ENCODE peak calls at places on chromosomes 7 and 10, in five cellular contexts. M is kidney, Z is IMR-90, P is A549, S is HAP-1. N is an unnamed sample. For H3K4me1, the result is how much of the 10 kb centered on the place peaks cover.

GRCh38 chr7:71925663-71926062 is 486.5 kb downstream of the CALN1 start:
- DNase-seq in P (no peak), Z (no peak), S (no peak), M (no peak), N (no peak)

GRCh38 chr7:756928-757560 is 30.0 kb upstream of the PRKAR1B start:
- DNase-seq in Z (no peak), S (no peak), P (no peak), M (peak), N (no peak)

GRCh38 chr10:77348082-77348481 is 289.5 kb downstream of the KCNMA1 start:
- DNase-seq in M (no peak), P (no peak), S (no peak), Z (peak), N (no peak)

GRCh38 chr7:100087055-100087750 is 1.6 kb upstream of the COPS6 start:
- DNase-seq in M (no peak), P (no peak), Z (peak), S (no peak), N (no peak)

GRCh38 chr10:97549587-97550322 is 22.8 kb upstream of the ANKRD2 start:
- DNase-seq in Z (no peak), P (no peak), S (no peak), M (no peak), N (no peak)

GRCh38 chr7:25854608-25855497 is 297.1 kb upstream of the NFE2L3 start:
- DNase-seq in Z (peak), S (peak), M (peak), P (peak), N (peak)

GRCh38 chr10:133318494-133319127 is 9.9 kb downstream of the ZNF511 start:
- DNase-seq in P (peak), Z (peak), M (peak), S (peak), N (peak)

GRCh38 chr7:69889338-69890080 is 291.2 kb downstream of the AUTS2 start:
- DNase-seq in P (no peak), Z (no peak), S (no peak), M (no peak), N (no peak)

GRCh38 chr10:86958831-86959736 is 685 bp downstream of the SNCG start:
- DNase-seq in M (peak), P (peak), S (no peak), Z (peak), N (peak)

GRCh38 chr7:100088621-100089457 is at the start of gene COPS6:
- DNase-seq in P (peak), M (peak), Z (peak), S (peak), N (peak)

GRCh38 chr7:134932707-134933370 is 53.5 kb upstream of the AGBL3 start:
- DNase-seq in S (no peak), M (peak), Z (peak), P (no peak), N (no peak)

GRCh38 chr7:134933460-134934068 is 52.7 kb upstream of the AGBL3 start:
- DNase-seq in S (no peak), P (no peak), M (no peak), Z (no peak), N (no peak)

GRCh38 chr7:134938141-134938540 is 48.2 kb upstream of the AGBL3 start:
- DNase-seq in Z (no peak), M (no peak), P (no peak), S (no peak), N (no peak)

GRCh38 chr7:134936893-134937520 is 49.3 kb upstream of the AGBL3 start:
- DNase-seq in M (no peak), Z (no peak), S (no peak), P (no peak), N (no peak)

GRCh38 chr7:134935701-134936100 is 50.6 kb upstream of the AGBL3 start:
- DNase-seq in Z (peak), M (no peak), P (no peak), S (no peak), N (no peak)
- H3K4me1 ChIP-seq in Z (under half), M (under half), P (under half), S (under half), N (under half)

DNA sequence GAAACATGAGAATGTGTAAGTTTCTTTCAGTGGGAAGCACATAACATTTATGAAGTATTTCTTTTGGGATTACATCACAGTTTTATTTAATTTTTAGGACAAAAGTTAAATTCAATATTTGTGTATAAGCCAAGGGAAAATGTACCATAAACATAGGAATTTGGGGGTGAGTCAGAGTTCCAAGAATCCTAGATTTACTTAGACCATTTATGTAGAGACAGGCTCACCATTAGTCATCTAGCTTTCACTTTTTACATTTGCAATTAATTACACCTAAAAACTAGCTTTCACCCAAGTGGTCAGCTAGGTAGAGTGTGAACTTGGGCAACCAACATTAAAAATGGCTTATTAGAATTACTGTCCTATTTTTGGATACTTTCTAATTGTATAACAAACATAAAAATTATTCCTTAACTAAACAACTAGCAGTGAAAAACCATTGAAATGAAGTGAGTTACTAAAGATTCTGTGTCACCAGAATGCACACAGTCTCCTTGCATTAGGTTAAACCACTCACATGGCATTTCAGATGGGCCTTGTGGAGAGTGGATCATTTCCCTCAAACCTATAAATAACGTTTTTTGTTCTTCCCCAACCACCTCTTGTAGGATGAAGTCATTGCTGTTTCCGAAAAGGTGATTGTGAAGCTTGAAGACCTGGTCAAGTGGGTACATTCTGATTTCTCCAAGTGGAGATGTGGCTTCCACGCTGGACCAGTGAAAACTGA is 38.2 kb downstream of the ARID5B start:
- DNase-seq in S (no peak), P (no peak), Z (peak), M (no peak), N (no peak)
- H3K4me3 ChIP-seq in S (no peak), P (no peak), Z (no peak), M (no peak), N (no peak)

DNA sequence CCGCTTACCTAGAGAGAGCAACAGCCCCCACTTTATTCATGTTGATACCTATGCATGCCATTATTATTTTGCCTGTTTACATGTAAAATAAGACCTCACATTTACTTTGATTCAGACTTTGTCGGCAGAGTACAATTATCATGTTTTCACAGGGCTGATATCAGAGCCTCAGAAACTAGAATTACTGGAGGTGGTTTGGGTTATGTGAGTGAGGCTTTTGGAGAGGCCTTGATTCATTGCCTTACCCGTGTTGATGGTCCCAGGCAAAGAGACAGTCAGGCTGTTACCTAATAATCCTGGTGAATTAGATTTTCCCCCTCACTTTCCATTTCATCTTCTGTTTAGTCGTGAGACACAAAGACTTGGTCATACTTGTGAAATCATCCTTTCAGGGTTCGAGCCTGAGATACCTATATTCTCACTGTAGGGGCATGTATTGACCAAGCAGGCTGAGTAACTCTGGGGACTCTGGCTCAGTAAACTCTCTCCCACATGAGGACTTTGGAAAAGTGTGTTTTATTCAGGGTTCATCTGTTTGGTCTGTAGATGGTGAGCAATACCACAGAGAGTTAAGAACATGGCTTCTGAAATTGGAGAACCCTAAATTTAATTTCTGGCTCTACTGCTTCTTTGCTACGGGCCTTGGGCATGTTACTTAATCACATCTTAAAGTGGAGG is 150.9 kb downstream of the CELF2 start:
- DNase-seq in P (no peak), S (no peak), Z (no peak), M (no peak), N (no peak)
- H3K4me1 ChIP-seq in P (under half), S (under half), Z (under half), M (under half), N (under half)

DNA sequence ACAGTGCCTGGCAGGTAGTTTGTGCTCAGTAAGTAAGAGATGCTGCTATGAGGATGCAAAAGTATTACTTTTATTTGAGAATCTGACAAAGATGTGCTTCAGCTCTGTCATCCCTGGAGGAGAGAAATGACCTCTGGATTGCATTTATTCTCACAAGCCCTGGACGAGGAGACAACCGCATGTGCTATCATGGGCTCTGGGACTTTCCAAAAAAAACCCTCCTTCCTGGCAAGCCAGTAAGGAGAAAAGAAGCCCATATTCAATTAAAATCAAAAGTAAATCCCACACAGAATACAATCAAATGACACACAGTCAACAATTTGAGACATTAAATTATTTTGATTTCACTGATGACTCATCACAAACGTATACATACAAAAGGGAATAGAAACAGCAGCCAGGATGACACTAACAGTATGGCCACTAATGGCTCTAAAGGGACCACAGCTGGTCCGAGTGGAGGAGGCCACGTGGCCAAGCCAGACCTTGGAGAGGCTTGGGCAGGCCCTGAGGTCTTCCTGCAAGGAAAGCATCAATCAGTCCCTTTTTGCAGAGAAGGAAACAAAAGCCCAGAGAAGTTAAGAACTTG is 24.9 kb downstream of the LRRC20 start:
- DNase-seq in M (peak), S (no peak), P (no peak), Z (peak), N (no peak)
- H3K4me3 ChIP-seq in M (no peak), S (no peak), P (no peak), Z (no peak), N (no peak)

DNA sequence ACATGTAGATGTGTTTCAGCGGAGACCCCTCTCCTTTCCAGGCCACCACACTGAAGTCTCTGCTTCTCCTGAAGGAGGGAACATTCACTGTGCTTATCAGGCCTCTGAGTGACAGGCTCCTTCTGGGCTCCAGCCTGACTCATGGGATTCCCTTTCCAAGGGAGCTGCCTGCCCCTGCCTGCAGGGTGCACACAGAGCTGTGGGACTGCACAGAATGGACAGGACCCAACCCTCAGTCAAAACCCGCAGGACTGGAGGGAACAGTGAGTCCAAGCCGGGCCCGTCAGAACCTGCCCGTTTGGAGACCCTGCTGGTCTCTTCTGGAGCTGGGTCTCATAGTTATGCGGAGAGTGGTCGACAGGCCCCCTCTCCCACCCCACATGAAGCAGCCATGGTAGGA is 32.6 kb downstream of the PLAC9 start:
- DNase-seq in P (peak), Z (peak), S (no peak), M (no peak), N (no peak)
- H3K4me1 ChIP-seq in P (under half), Z (under half), S (under half), M (under half), N (under half)

DNA sequence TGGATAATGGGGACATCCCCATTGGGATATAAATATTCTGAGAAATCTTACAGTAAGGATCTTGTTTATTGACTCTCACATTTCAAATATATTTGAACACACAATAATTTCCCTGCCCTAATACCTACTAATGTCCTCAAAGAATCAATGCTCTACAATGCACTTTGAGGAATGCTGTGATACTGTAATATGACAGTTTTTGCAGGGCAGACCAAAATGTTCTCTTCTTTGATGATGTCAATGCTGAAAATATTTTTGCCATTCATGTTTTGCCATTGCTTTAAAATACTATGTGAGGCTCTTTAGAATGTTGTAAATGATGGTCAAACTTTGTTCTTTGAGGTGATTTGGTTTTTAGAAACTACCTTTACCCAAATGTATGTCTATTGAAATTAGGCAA is 594.1 kb downstream of the INHBA start:
- DNase-seq in Z (no peak), M (no peak), S (no peak), P (no peak), N (no peak)
- H3K4me3 ChIP-seq in Z (no peak), M (no peak), S (no peak), P (no peak), N (no peak)

GRCh38 chr7:87874066-87874465 is 2.1 kb downstream of the SLC25A40 start:
- DNase-seq in S (no peak), Z (no peak), M (no peak), P (no peak), N (no peak)

GRCh38 chr7:87876759-87877234 is 504 bp downstream of the DBF4 start:
- DNase-seq in P (peak), S (peak), Z (peak), M (peak), N (peak)

GRCh38 chr7:87876040-87876758 is at the start of the genes DBF4 and SLC25A40:
- DNase-seq in S (peak), Z (peak), M (peak), P (peak), N (peak)

GRCh38 chr7:87877641-87878040 is 1.3 kb downstream of the DBF4 start:
- DNase-seq in S (no peak), P (no peak), M (no peak), Z (no peak), N (peak)

DNA sequence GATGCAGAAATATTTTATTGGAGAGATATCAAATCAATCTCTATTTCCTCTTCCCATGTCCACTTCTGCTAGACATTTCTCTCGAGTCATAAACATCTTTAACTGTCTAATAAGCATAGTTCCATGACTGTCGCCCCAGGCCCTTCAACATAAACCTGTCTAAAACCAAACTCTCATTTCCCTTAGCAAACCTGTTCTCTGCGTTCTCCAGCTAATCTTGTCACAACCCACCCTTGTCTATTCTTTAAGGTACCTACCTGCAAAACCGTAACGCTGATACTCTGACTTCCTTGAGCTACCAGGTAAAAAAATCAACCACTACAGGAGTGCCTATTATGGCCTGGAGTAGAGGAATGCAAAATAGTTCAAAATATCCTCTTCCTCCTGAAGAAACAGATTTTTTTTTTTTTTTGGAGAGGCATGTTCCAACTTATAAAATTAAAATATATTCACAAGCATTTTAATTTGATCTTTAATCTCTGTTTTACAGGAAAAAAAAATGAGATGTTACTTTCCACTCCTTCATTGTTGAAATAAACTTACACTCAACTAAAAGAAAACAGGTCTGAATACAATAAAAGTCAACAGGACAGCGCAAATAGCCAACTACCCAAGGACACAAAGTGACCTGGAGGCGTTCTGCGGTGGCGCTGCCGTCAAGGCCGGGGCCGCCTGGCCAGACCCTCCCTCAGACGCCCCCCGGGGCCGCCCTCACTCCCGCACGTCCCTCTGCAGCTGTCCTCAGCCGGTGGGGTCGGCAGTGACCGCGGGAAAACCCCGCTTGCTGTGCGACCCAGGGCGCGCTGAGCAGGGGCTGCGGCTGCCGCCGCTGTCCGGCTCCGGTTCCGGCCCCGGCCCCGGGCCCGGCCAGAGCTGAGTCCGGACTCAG is 765 bp downstream of the SLC25A40 start:
- DNase-seq in S (no peak), M (peak), Z (peak), P (no peak), N (peak)
- H3K4me1 ChIP-seq in S (under half), M (under half), Z (under half), P (under half), N (under half)

GRCh38 chr10:2099321-2099720 is 362.0 kb upstream of the ADARB2 start:
- DNase-seq in Z (no peak), M (no peak), S (no peak), P (no peak), N (no peak)
- H3K4me3 ChIP-seq in Z (no peak), M (no peak), S (no peak), P (no peak), N (no peak)

GRCh38 chr7:77553123-77553522 is 16.0 kb downstream of the PTPN12 start:
- DNase-seq in Z (no peak), P (no peak), M (no peak), S (no peak), N (no peak)

GRCh38 chr7:77550586-77550985 is 13.5 kb downstream of the PTPN12 start:
- DNase-seq in Z (peak), M (no peak), P (no peak), S (no peak), N (no peak)

GRCh38 chr7:77544523-77544922 is 7.4 kb downstream of the PTPN12 start:
- DNase-seq in P (no peak), S (no peak), M (no peak), Z (peak), N (no peak)

GRCh38 chr7:77548222-77548621 is 11.1 kb downstream of the PTPN12 start:
- DNase-seq in S (no peak), P (no peak), Z (no peak), M (no peak), N (no peak)

DNA sequence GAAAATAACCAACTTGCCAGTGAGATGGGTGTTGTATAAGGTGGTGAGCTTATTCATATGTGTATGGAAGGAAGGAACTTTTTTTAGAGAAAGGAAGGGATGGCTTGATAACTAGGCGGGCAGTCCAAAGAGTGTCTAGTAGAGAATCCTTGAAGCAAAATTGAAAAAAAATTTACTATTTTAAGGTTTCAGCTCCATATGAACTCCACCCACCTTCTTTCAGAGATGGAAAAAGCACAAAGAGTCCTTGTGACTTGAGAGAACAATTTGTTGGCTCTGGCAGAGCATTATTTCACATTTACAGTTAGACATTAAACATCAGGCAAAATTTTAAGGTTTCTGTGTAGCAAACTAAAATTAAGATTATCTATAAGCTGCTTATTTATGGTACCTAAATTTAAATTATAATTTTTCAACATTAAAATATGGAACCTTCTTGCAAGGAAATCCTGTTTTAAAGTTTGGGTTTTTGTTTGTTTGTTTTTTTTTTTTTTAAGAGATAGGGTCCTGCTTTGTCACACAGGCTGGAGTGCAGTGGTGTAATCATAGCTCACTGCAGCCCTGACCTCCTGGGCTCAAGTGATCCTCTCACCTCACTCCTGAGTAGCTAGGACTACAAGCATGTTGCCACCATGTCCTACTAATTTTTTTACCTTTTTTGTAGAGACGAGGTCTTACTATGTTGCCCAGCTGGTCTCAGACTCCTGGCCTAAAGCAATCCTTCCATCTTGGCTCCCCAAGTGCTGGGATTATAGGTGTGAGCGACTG is 12.2 kb downstream of the PTPN12 start:
- DNase-seq in Z (no peak), P (no peak), S (no peak), M (no peak), N (no peak)
- H3K4me1 ChIP-seq in Z (under half), P (half or more), S (under half), M (under half), N (under half)

DNA sequence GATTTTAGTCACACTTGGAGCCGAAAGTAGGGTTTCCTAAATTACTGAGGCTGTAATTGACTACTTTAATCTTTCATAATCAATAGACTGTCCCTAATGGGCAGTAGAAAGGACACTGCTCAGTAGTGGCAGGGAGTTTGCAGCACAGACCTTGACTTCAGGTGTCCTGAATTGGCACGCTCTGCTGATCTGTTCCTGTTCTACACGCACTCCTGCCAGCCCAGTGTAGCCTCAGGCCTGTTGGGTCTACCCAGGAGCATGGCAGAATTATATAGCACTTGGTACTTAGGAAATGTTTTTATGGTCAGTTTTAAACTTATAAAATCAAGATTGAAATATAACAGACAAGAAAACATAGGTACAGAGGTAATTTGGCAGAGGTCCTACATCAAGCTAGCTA is 9.0 kb downstream of the EIF4H start:
- DNase-seq in Z (no peak), M (no peak), S (no peak), P (no peak), N (no peak)
- H3K4me3 ChIP-seq in Z (no peak), M (no peak), S (no peak), P (no peak), N (no peak)